ENCODE peak calls at places on chromosomes 12 and 14, in nine cellular contexts. U is tibial artery, N is glutamatergic neuron, H is AG04449, P is ovary, G is heart left ventricle, R is NB4, F is type B pancreatic cell, B is GM13976. K is an unnamed sample.

GRCh38 chr12:27524839-27525238 is 833 bp downstream of the PPFIBP1 start:
- DNase-seq in U (no peak), N (no peak), H (no peak), P (peak), G (no peak), R (peak), F (no peak), B (no peak), K (peak)

GRCh38 chr12:97386133-97386581 is 76.4 kb upstream of the RMST start:
- DNase-seq in U (no peak), N (no peak), H (no peak), P (no peak), G (no peak), R (no peak), F (no peak), B (no peak), K (no peak)

GRCh38 chr12:32680787-32681186 is 1.7 kb downstream of the DNM1L start:
- DNase-seq in U (no peak), N (no peak), H (no peak), P (no peak), G (no peak), R (no peak), F (no peak), B (no peak), K (no peak)

GRCh38 chr14:71582705-71583104 is 349.5 kb upstream of the RGS6 start:
- DNase-seq in U (no peak), N (no peak), H (peak), P (no peak), G (no peak), R (no peak), F (no peak), B (no peak), K (no peak)

GRCh38 chr14:78758333-78758732 is 588.2 kb downstream of the NRXN3 start:
- DNase-seq in U (no peak), N (no peak), H (no peak), P (no peak), G (no peak), R (peak), F (no peak), B (peak), K (peak)

GRCh38 chr14:68968051-68968450 is 11.1 kb downstream of the ACTN1 start:
- DNase-seq in U (no peak), N (no peak), H (no peak), P (no peak), G (no peak), R (no peak), F (no peak), B (no peak), K (no peak)

GRCh38 chr14:60648934-60649814 is at the start of gene SIX1:
- DNase-seq in U (peak), N (peak), H (peak), P (peak), G (peak), R (peak), F (peak), B (peak), K (peak)

GRCh38 chr12:132827763-132828703 is 636 bp downstream of the GOLGA3 start:
- DNase-seq in U (peak), N (peak), H (peak), P (peak), G (no peak), R (peak), F (no peak), B (peak), K (peak)

GRCh38 chr12:7555752-7556151 is 52.2 kb upstream of the CD163 start:
- DNase-seq in U (no peak), N (no peak), H (peak), P (no peak), G (no peak), R (peak), F (no peak), B (no peak), K (peak)

GRCh38 chr14:100902792-100903191 is 730 bp downstream of the RTL1 start:
- DNase-seq in U (no peak), N (no peak), H (no peak), P (no peak), G (no peak), R (peak), F (no peak), B (no peak), K (no peak)

GRCh38 chr12:127145929-127146789 is 1120.8 kb upstream of the TMEM132C start:
- DNase-seq in U (no peak), N (peak), H (no peak), P (peak), G (peak), R (no peak), F (no peak), B (no peak), K (no peak)

GRCh38 chr12:13229504-13229903 is 33.0 kb downstream of the EMP1 start:
- DNase-seq in U (no peak), N (no peak), H (no peak), P (no peak), G (no peak), R (no peak), F (no peak), B (no peak), K (peak)
- TF ChIP-seq CTCF in U (no peak), N (no peak), H (no peak), P (no peak), G (no peak), R (no peak), F (no peak), B (no peak), K (no peak)

GRCh38 chr12:76422878-76423438 is 74.7 kb upstream of the BBS10 start:
- DNase-seq in U (no peak), N (no peak), H (peak), P (no peak), G (no peak), R (peak), F (no peak), B (no peak), K (peak)

GRCh38 chr12:76420221-76420620 is 72.0 kb upstream of the BBS10 start:
- DNase-seq in U (no peak), N (no peak), H (no peak), P (no peak), G (no peak), R (no peak), F (no peak), B (no peak), K (no peak)

GRCh38 chr12:76426160-76426559 is 77.9 kb upstream of the BBS10 start:
- DNase-seq in U (no peak), N (no peak), H (no peak), P (no peak), G (no peak), R (peak), F (no peak), B (no peak), K (no peak)

GRCh38 chr12:76424941-76425340 is 76.7 kb upstream of the BBS10 start:
- DNase-seq in U (no peak), N (no peak), H (no peak), P (no peak), G (no peak), R (no peak), F (no peak), B (no peak), K (no peak)

DNA sequence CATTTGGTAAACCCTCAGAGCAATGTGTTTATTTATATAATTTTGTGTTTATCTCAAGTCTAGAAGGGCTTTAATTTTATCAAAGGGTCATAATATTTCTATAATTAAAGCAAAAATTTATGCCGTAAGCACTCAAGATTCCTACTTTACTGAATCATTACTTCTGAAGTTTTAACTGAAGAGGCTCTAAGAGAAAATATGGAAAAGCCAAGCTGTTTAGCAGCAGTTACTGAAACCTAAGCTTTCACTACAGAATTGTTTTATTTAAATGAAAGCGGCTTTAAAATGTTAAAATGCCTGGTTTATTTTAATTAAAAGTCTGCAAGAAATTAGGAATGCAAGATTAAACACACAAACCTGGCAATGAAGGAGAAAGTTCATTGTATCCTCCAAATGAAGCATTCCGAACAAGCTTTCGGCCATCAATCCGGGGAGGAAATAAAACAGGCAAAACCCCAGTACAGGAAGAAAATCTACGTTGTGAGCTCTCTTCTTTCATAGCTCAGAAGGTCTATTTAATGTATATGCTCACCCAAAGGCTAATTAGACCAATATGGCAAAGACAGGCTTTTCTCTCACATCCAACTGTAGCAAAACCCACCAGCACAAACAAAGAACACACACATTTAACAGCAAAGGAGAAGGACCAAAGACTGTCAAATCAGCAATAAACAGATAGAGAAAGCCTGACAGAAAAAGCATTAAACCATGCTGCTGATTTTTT is 74.1 kb upstream of the BBS10 start:
- DNase-seq in U (no peak), N (no peak), H (no peak), P (no peak), G (no peak), R (no peak), F (no peak), B (no peak), K (no peak)
- TF ChIP-seq CTCF in U (no peak), N (no peak), H (no peak), P (no peak), G (no peak), R (no peak), F (no peak), B (no peak), K (no peak)

GRCh38 chr14:59358774-59359173 is 106.4 kb downstream of the GPR135 start:
- DNase-seq in U (no peak), N (no peak), H (no peak), P (no peak), G (no peak), R (no peak), F (no peak), B (no peak), K (peak)

GRCh38 chr14:59359451-59360124 is 105.6 kb downstream of the GPR135 start:
- DNase-seq in U (no peak), N (no peak), H (no peak), P (no peak), G (no peak), R (peak), F (no peak), B (no peak), K (peak)

GRCh38 chr14:59356783-59357182 is 108.4 kb downstream of the GPR135 start:
- DNase-seq in U (no peak), N (no peak), H (no peak), P (no peak), G (no peak), R (no peak), F (no peak), B (peak), K (no peak)

GRCh38 chr14:59356298-59356697 is 108.9 kb downstream of the GPR135 start:
- DNase-seq in U (no peak), N (no peak), H (no peak), P (no peak), G (no peak), R (no peak), F (no peak), B (no peak), K (peak)

GRCh38 chr14:59358105-59358504 is 107.1 kb downstream of the GPR135 start:
- DNase-seq in U (peak), N (no peak), H (peak), P (no peak), G (peak), R (peak), F (no peak), B (no peak), K (peak)
- TF ChIP-seq CTCF in U (no peak), N (no peak), H (no peak), P (no peak), G (no peak), R (no peak), F (no peak), B (no peak), K (no peak)

DNA sequence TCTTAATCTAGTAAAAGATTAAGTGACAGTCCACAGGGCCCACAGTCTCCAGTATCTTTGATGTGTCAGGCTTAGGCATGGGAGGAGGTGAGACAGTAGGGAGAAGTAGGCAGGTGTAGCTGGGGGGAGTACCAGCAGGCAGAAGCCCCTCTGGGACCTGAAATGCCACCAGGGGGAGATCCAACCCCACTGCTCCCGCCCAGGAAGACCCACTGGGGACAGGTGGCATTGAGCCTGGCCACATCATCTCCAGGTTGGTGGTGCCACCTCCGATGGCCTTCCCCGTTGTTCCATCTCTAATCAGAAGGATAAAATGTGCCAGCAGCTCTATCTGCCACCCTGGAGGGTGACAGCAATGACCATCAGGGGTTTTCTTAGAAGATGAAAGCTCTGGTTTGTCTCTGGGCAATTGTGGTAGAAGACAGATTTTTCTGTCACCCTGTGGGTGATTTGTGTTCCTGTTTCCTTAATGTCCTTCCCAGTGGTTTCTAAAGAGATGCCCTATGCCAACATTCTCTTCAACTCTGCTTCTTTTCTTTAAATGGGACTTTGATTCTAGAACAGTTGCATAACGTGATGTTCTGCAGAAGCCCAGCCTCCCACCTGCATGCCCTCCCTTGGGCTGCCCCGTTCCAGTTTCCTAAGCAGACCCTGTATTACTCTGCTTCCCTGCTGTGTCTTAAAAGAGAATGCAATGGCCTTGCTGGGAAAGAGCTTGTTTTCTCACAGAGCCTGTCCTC is 12.3 kb upstream of the SERPINA12 start:
- DNase-seq in U (no peak), N (no peak), H (no peak), P (no peak), G (no peak), R (no peak), F (no peak), B (no peak), K (no peak)
- TF ChIP-seq CTCF in U (no peak), N (no peak), H (no peak), P (no peak), G (no peak), R (no peak), F (no peak), B (no peak), K (no peak)

GRCh38 chr14:91242635-91243034 is 1.9 kb downstream of the GPR68 start:
- DNase-seq in U (no peak), N (no peak), H (no peak), P (no peak), G (no peak), R (no peak), F (no peak), B (no peak), K (no peak)

GRCh38 chr14:91246051-91246852 is 1.7 kb upstream of the GPR68 start:
- DNase-seq in U (no peak), N (no peak), H (no peak), P (no peak), G (no peak), R (no peak), F (no peak), B (no peak), K (no peak)

GRCh38 chr14:91243098-91243483 is 1.4 kb downstream of the GPR68 start:
- DNase-seq in U (no peak), N (no peak), H (no peak), P (no peak), G (no peak), R (no peak), F (no peak), B (no peak), K (no peak)

GRCh38 chr14:91244501-91244901 is at the start of gene GPR68:
- DNase-seq in U (peak), N (peak), H (peak), P (no peak), G (peak), R (peak), F (no peak), B (no peak), K (no peak)

DNA sequence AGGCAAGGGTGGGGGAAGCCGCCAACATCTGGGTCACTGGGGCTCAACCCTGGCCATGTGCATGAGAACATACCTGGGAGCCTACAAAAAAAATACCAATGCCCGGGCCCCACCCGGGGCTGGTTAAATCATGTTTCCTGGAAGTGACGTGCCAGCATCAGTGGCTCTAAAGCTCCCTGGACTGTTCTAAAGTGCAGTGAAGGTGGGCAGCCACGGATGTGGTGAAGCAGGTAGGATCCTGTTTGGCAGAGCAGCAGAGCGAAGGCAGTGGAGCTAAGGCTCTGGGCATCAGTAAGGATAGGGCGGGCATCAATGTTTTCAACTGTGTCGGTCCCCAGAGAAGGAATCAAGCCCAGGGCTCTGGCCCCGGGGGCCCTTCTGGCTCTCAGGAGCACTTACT is 525 bp upstream of the GPR68 start:
- DNase-seq in U (no peak), N (no peak), H (no peak), P (no peak), G (no peak), R (no peak), F (no peak), B (no peak), K (no peak)
- TF ChIP-seq CTCF in U (no peak), N (no peak), H (no peak), P (no peak), G (no peak), R (no peak), F (no peak), B (no peak), K (no peak)

DNA sequence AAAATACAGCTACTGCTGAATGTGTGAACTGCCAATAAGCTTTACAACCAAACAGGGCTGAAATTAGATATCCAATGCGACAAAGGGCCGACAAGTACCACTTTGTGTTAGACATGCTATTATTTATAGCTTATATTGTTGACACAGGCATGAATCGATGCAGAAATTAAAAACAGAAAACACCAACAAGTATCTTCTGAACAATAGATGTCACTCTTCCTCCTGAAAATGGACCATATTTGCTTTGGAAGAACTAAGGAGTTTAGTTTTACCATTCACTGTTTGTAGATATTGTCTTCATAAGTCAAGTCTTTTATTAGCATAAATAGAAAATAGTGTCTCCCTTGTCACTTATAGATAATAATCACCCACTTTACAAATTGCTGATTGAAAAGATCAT is 86.5 kb downstream of the LRIG3 start:
- DNase-seq in U (no peak), N (no peak), H (no peak), P (no peak), G (no peak), R (no peak), F (no peak), B (no peak), K (peak)
- TF ChIP-seq CTCF in U (no peak), N (no peak), H (no peak), P (no peak), G (no peak), R (no peak), F (no peak), B (no peak), K (peak)

GRCh38 chr12:66548338-66549049 is 130.4 kb downstream of the GRIP1 start:
- DNase-seq in U (no peak), N (no peak), H (no peak), P (no peak), G (no peak), R (no peak), F (no peak), B (no peak), K (peak)
- TF ChIP-seq CTCF in U (no peak), N (peak), H (no peak), P (no peak), G (no peak), R (no peak), F (peak), B (no peak), K (peak)

K was measured in PC-3.